ENCODE peak calls at places on chromosomes 1 and 21, in eight cellular contexts. X, O, W, F, V, Y, Z and J are unnamed samples.

GRCh38 chr1:211331011-211331709 is 4.5 kb downstream of the TRAF5 start:
- DNase-seq in O (no peak), Z (no peak), F (no peak), V (peak), X (no peak), Y (no peak), W (no peak), J (no peak)

GRCh38 chr1:178399177-178399728 is 97.5 kb downstream of the CLEC20A start:
- DNase-seq in Z (no peak), X (no peak), O (no peak), F (no peak), Y (no peak), W (no peak), V (no peak), J (no peak)

GRCh38 chr1:165903672-165904071 is 76.3 kb downstream of the UCK2 start:
- DNase-seq in X (no peak), Y (no peak), Z (no peak), V (no peak), O (no peak), W (no peak), F (no peak), J (no peak)

GRCh38 chr1:115041654-115042053 is 12.0 kb downstream of the TSHB start:
- DNase-seq in F (no peak), V (no peak), Z (no peak), W (no peak), O (no peak), X (no peak), Y (no peak), J (no peak)

GRCh38 chr1:230365723-230366307 is 60.3 kb downstream of the PGBD5 start:
- DNase-seq in Y (no peak), Z (no peak), W (no peak), F (no peak), O (no peak), X (no peak), V (no peak), J (no peak)

GRCh38 chr1:39898648-39899603 is 2.8 kb downstream of the MYCL start:
- DNase-seq in V (no peak), W (no peak), Z (no peak), Y (peak), F (peak), X (no peak), O (peak), J (peak)

GRCh38 chr1:162987866-162988265 is 81.3 kb upstream of the RGS4 start:
- DNase-seq in F (no peak), O (no peak), Y (no peak), Z (no peak), W (no peak), V (no peak), X (no peak), J (no peak)

GRCh38 chr1:239253032-239253431 is 133.3 kb upstream of the CHRM3 start:
- DNase-seq in O (no peak), F (no peak), Y (no peak), V (no peak), W (no peak), X (no peak), Z (no peak), J (no peak)

GRCh38 chr1:53369761-53370160 is 41.9 kb upstream of the LRP8 start:
- DNase-seq in X (no peak), O (no peak), V (no peak), Y (no peak), W (peak), F (no peak), Z (no peak), J (no peak)

GRCh38 chr1:174160109-174160473 is 771 bp downstream of the RABGAP1L start:
- DNase-seq in Y (no peak), F (peak), W (peak), Z (no peak), X (peak), O (peak), V (no peak), J (peak)

GRCh38 chr21:28489197-28489596 is 503.5 kb downstream of the LTN1 start:
- DNase-seq in W (no peak), Y (no peak), O (no peak), X (no peak), F (no peak), Z (no peak), V (no peak), J (no peak)

GRCh38 chr1:8660455-8660854 is 157.0 kb downstream of the RERE start:
- DNase-seq in W (no peak), Y (no peak), O (no peak), V (peak), F (no peak), Z (no peak), X (peak), J (no peak)

GRCh38 chr1:111441573-111442192 is 7.4 kb downstream of the WDR77 start:
- DNase-seq in X (peak), W (no peak), Z (peak), V (no peak), Y (no peak), F (peak), O (peak), J (peak)

GRCh38 chr1:38285807-38286530 is 239.4 kb upstream of the POU3F1 start:
- DNase-seq in F (no peak), O (no peak), X (no peak), Z (no peak), W (no peak), V (no peak), Y (no peak), J (no peak)

GRCh38 chr1:19058476-19058797 is 102.0 kb upstream of the IFFO2 start:
- DNase-seq in Y (no peak), Z (no peak), X (no peak), W (no peak), V (no peak), F (no peak), O (no peak), J (no peak)

GRCh38 chr1:19055001-19055400 is 98.5 kb upstream of the IFFO2 start:
- DNase-seq in O (no peak), Z (no peak), X (no peak), F (no peak), Y (no peak), W (no peak), V (no peak), J (no peak)

GRCh38 chr1:19057784-19058475 is 101.5 kb upstream of the IFFO2 start:
- DNase-seq in F (no peak), O (no peak), X (no peak), Y (no peak), Z (no peak), V (no peak), W (no peak), J (no peak)

GRCh38 chr1:19059773-19060172 is 103.3 kb upstream of the IFFO2 start:
- DNase-seq in V (no peak), F (no peak), X (no peak), O (no peak), Y (no peak), W (no peak), Z (no peak), J (no peak)

GRCh38 chr1:19057182-19057779 is 100.8 kb upstream of the IFFO2 start:
- DNase-seq in Y (no peak), O (no peak), F (no peak), Z (no peak), W (no peak), V (no peak), X (no peak), J (no peak)
- TF ChIP-seq CTCF in Y (no peak), O (no peak), F (no peak), Z (peak), W (no peak), V (no peak), X (no peak), J (no peak)

DNA sequence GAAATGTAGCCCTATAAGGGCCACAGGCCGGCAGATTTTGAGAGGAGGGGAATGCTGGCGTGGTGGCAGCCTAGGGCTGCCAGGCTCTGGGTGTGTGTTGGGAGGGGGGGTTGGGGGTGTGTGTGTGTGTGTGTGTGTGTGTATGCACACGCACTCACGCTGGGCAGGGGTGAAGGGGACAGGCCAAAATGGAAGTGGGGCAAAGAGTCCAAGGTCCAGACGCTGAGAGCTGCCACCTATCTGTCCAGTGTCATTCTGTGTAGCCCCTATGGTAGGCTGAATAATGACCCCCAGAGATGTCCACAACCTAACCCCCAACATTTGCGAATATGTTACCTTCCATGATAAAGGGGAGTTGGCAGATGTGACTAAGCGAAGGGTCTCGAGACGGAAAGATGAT is 10.6 kb upstream of the IFNGR2 start:
- DNase-seq in O (no peak), Y (no peak), F (no peak), Z (no peak), X (no peak), V (no peak), W (no peak), J (no peak)
- TF ChIP-seq CTCF in O (no peak), Y (no peak), F (no peak), Z (no peak), X (no peak), V (no peak), W (no peak), J (no peak)

DNA sequence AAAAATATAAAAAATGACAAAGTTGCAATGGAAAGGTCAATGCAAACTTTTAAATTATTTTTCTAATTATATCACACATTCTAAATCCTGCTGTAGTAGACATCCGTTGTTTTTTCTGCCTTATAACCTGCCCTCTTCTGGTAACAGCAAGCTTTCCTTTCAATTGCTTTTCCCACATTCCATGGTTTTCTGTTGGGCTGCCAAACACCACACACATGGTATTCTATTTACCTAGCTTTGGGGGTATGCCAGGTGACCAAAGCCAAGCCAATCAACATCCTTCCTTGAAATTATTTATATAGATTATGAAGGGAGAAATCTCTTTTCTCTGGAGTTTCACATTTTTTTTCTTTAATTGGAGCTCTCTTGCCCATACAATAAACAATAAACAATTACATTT is 3.4 kb upstream of the LAMC1 start:
- DNase-seq in Z (no peak), V (no peak), F (no peak), O (no peak), W (no peak), X (no peak), Y (no peak), J (no peak)
- TF ChIP-seq CTCF in Z (no peak), V (peak), F (no peak), O (no peak), W (no peak), X (no peak), Y (no peak), J (no peak)

DNA sequence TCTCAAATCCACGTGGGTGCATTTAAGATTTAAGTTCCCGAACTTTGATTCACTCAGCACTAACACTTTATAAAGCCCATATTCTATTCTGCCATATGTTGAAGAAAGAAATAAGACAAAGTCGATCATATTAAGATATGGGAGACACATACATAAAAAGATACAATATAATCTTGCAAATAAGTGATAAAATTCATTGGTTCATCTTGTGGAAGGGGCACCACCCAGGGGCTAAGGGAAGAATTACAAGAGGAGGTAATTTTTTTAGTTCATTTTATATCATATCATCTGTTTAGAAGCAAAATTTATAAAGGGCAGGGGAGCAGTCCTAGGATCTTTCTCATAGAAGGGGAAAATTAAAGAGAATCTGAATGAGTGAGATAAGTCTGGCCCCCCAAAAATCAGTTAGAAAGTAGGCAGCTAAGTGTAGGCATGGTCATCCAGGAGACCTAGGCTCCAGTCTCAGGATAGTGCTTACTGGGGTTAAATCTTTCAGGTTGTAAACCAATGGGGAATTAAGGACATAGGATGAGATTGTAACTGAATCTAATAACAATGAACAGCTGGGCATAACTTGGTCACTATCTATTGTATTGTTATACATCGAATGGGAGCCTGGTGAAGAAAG is 124.2 kb upstream of the L1TD1 start:
- DNase-seq in V (no peak), X (no peak), Y (no peak), Z (no peak), F (no peak), O (peak), W (no peak), J (no peak)
- TF ChIP-seq CTCF in V (peak), X (peak), Y (peak), Z (peak), F (no peak), O (peak), W (peak), J (peak)

DNA sequence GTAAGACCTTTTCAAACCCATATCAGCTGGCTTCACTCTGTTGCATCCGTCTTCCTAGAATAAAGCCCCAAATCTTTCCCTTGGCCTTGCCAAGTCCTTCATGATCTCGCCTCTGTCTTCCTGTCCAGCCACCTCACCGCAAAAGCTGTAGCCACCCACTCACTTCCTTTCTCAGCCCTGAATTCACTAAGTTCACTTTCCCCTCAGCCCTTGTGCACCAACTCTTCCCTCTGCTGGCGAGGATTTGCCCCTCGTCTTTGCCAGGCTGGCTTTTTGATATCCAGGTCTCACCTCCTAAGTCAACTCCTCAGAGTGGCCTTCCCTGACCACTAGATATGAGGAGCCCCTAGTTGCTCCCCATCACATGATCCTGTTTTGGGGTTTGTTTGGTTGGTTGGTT is 3.9 kb upstream of the COL16A1 start:
- DNase-seq in Z (no peak), O (no peak), X (no peak), Y (no peak), W (no peak), F (peak), V (no peak), J (no peak)
- TF ChIP-seq CTCF in Z (peak), O (no peak), X (no peak), Y (no peak), W (no peak), F (peak), V (peak), J (no peak)

GRCh38 chr1:54975709-54976108 is 4.7 kb upstream of the TMEM61 start:
- DNase-seq in Z (no peak), V (no peak), O (no peak), X (no peak), W (no peak), F (peak), Y (no peak), J (no peak)

GRCh38 chr1:54971317-54971791 is 9.1 kb upstream of the TMEM61 start:
- DNase-seq in W (no peak), V (no peak), F (peak), Z (no peak), Y (no peak), X (no peak), O (no peak), J (no peak)

GRCh38 chr1:54970901-54971300 is 9.5 kb upstream of the TMEM61 start:
- DNase-seq in F (no peak), W (no peak), Z (no peak), X (no peak), Y (no peak), O (no peak), V (no peak), J (no peak)

GRCh38 chr1:54972436-54972835 is 8.0 kb upstream of the TMEM61 start:
- DNase-seq in F (peak), W (no peak), Y (no peak), V (no peak), Z (no peak), X (no peak), O (no peak), J (no peak)

GRCh38 chr1:54973205-54973921 is 7.1 kb upstream of the TMEM61 start:
- DNase-seq in Y (no peak), F (peak), Z (no peak), X (peak), O (peak), W (no peak), V (no peak), J (no peak)
- TF ChIP-seq CTCF in Y (no peak), F (no peak), Z (no peak), X (peak), O (peak), W (peak), V (peak), J (peak)